ENCODE peak calls at places on chromosomes 1 and 21, in four cellular contexts. G, D, O and E are unnamed samples.

GRCh38 chr21:35352066-35352770 is 303.1 kb upstream of the RUNX1 start:
- DNase-seq in O (no peak), D (no peak), G (no peak), E (no peak)

GRCh38 chr1:101653482-101653946 is 343.2 kb downstream of the OLFM3 start:
- DNase-seq in D (no peak), G (no peak), O (no peak), E (no peak)

GRCh38 chr1:57067863-57068262 is 102.0 kb upstream of the C8B start:
- DNase-seq in G (no peak), O (no peak), D (no peak), E (no peak)

GRCh38 chr1:21059021-21059420 is 117.7 kb downstream of the EIF4G3 start:
- DNase-seq in G (no peak), O (no peak), D (no peak), E (no peak)

GRCh38 chr1:182357177-182357576 is 34.4 kb downstream of the GLUL start:
- DNase-seq in G (no peak), O (no peak), D (no peak), E (no peak)

GRCh38 chr1:86205741-86206140 is 49.2 kb upstream of the COL24A1 start:
- DNase-seq in O (no peak), G (no peak), D (no peak), E (no peak)

GRCh38 chr1:201702936-201703335 is 126.0 kb upstream of the IPO9 start:
- DNase-seq in O (peak; percentile 39), G (no peak), D (no peak), E (no peak)

GRCh38 chr1:207499573-207499972 is 3.6 kb downstream of the CR1 start:
- DNase-seq in D (peak; percentile 64), O (peak; percentile 78), G (peak; percentile 42), E (no peak)

GRCh38 chr1:208243851-208244583 is at the start of gene PLXNA2:
- DNase-seq in G (peak; percentile 52), O (peak; percentile 46), D (no peak), E (peak; percentile 42)

GRCh38 chr1:41629571-41629970 is 145.1 kb upstream of the EDN2 start:
- DNase-seq in G (no peak), O (no peak), D (no peak), E (no peak)

GRCh38 chr1:205350626-205351235 is 6.0 kb downstream of the KLHDC8A start:
- DNase-seq in G (no peak), O (no peak), D (no peak), E (no peak)

GRCh38 chr1:244918422-244919319 is 54.3 kb upstream of the HNRNPU start:
- DNase-seq in D (no peak), O (peak; percentile 85), G (peak; percentile 61), E (peak; percentile 47)

GRCh38 chr1:17250601-17251000 is 1.7 kb downstream of the PADI3 start:
- DNase-seq in D (no peak), O (no peak), G (peak; percentile 44), E (no peak)

GRCh38 chr1:106753069-106753468 is 303.4 kb upstream of the PRMT6 start:
- DNase-seq in D (no peak), G (no peak), O (no peak), E (no peak)

GRCh38 chr1:199774433-199775089 is 252.9 kb upstream of the NR5A2 start:
- DNase-seq in D (no peak), O (no peak), G (no peak), E (no peak)

GRCh38 chr21:44477712-44478111 is 22.4 kb downstream of the LRRC3 start:
- DNase-seq in G (no peak), D (no peak), O (no peak), E (no peak)

GRCh38 chr1:161730050-161730564 is 8.8 kb downstream of the FCRLB start:
- DNase-seq in D (no peak), O (peak; percentile 50), G (no peak), E (no peak)

GRCh38 chr1:50424045-50424939 is 1.0 kb upstream of the DMRTA2 start:
- DNase-seq in D (no peak), O (no peak), G (no peak), E (no peak)

GRCh38 chr1:159054427-159054826 is 22.1 kb downstream of the AIM2 start:
- DNase-seq in G (no peak), O (no peak), D (no peak), E (no peak)

GRCh38 chr1:165129568-165130164 is 226.8 kb downstream of the LMX1A start:
- DNase-seq in O (peak; percentile 56), G (no peak), D (no peak), E (peak; percentile 18)
- TF ChIP-seq SPI1 in O (no peak), G (no peak), D (no peak), E (no peak)

GRCh38 chr1:219790834-219791615 is 137.3 kb downstream of the SLC30A10 start:
- DNase-seq in D (no peak), G (no peak), O (no peak), E (no peak)

GRCh38 chr1:219791766-219792165 is 136.6 kb downstream of the SLC30A10 start:
- DNase-seq in D (no peak), G (no peak), O (no peak), E (no peak)

GRCh38 chr1:219794085-219794743 is 134.1 kb downstream of the SLC30A10 start:
- DNase-seq in O (no peak), G (no peak), D (peak; percentile 7), E (no peak)

GRCh38 chr1:219788700-219789099 is 139.7 kb downstream of the SLC30A10 start:
- DNase-seq in D (no peak), O (no peak), G (no peak), E (no peak)

DNA sequence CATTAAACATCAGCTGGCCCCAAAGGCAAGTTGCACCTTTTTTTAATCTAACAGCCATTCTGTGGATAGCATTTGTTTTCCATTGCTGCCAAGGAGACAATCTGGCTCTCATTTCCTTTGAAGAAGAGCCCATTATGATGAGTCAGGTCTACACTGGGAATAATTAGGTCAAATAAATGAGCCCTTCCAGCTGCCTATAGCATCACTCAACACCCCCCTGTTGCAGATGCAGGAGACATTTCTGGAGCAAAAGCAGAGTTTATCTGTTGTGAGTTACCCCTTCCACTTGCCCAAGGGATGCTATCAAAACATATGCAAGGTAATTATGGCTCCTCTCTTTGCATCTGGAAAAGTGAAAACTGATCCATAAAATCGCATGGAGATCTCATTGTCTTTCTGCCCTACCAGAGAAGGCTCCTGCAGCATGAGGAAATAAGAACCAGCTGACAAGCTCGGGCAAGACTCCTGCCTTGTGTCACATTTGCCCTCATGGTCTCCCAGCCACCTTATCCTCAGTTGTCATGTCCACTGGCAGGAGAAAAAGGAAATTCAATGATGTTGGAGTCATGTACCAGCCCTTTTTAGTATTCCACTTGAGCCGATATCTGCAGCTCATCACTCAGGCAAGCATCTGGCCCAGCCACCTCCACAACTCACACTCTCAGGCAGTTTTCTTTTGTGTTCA is 135.9 kb downstream of the SLC30A10 start:
- DNase-seq in D (no peak), O (no peak), G (no peak), E (no peak)
- TF ChIP-seq SPI1 in D (no peak), O (no peak), G (no peak), E (no peak)

DNA sequence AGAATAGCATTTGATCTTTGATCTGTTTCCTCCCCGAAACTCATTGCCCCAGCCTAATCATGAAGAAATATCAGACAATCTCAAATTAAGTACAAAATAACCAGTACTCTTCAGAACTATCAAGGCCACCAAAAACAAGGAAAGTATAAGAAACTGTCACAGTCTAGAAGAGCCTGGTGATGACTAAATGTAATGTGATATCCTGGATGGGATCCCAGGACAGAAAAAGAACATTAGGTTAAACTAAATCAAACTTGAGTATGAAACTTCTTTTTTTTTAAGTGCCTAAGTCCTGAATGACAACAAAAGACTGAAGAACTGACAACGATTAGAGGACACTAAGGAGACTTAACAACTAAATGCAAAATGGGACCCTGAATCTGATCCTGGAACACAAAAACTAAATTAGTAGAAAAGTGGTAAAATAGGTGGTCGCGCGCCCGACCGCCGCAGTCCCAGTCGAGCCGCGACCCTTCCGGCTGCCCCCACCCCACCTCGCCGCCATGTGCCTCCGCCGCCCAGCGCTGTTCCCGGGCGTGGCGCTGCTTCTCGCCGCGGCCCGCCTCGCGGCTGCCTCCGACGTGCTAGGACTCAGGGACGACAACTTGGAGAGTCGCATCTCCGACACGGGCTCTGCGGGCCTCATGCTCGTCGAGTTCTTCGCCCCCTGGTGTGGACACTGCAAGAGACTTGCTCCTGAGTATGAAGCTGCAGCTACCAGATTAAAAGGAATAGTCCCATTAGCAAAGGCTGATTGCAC is 5.5 kb upstream of the PRKAB2 start:
- DNase-seq in O (no peak), G (no peak), D (no peak), E (no peak)
- TF ChIP-seq SPI1 in O (no peak), G (no peak), D (no peak), E (no peak)

GRCh38 chr1:188620236-188620635 is 1791.5 kb downstream of the PLA2G4A start:
- DNase-seq in D (no peak), O (no peak), G (no peak), E (no peak)

GRCh38 chr1:188611432-188611831 is 1782.7 kb downstream of the PLA2G4A start:
- DNase-seq in D (no peak), G (no peak), O (no peak), E (no peak)

DNA sequence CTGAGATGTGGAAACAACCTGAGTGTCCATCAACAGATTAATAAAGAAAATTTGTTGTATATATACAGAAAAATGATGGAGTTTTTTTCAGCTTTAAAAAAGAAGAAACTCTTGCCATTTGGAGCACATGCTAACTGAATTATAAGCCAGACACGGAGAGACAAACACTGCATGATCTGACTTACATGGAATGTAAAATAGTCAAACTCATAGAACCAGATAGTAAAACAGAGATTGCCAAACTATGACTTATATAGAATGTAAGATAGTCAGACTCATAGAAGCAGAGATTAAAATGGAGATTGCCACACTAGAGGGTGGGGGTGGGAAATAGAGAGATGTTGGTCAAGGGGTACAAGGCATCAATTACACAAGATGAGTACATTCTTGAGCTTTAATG is 1786.6 kb downstream of the PLA2G4A start:
- DNase-seq in G (no peak), O (no peak), D (no peak), E (no peak)
- TF ChIP-seq SPI1 in G (no peak), O (no peak), D (no peak), E (no peak)

GRCh38 chr1:22754824-22755223 is 44.2 kb downstream of the EPHB2 start:
- DNase-seq in O (no peak), D (no peak), G (no peak), E (no peak)

GRCh38 chr1:22755641-22756040 is 45.0 kb downstream of the EPHB2 start:
- DNase-seq in O (no peak), D (no peak), G (no peak), E (no peak)

GRCh38 chr1:22752339-22752738 is 41.7 kb downstream of the EPHB2 start:
- DNase-seq in D (no peak), G (no peak), O (no peak), E (no peak)

GRCh38 chr1:22753396-22754083 is 42.9 kb downstream of the EPHB2 start:
- DNase-seq in D (no peak), O (no peak), G (no peak), E (no peak)

DNA sequence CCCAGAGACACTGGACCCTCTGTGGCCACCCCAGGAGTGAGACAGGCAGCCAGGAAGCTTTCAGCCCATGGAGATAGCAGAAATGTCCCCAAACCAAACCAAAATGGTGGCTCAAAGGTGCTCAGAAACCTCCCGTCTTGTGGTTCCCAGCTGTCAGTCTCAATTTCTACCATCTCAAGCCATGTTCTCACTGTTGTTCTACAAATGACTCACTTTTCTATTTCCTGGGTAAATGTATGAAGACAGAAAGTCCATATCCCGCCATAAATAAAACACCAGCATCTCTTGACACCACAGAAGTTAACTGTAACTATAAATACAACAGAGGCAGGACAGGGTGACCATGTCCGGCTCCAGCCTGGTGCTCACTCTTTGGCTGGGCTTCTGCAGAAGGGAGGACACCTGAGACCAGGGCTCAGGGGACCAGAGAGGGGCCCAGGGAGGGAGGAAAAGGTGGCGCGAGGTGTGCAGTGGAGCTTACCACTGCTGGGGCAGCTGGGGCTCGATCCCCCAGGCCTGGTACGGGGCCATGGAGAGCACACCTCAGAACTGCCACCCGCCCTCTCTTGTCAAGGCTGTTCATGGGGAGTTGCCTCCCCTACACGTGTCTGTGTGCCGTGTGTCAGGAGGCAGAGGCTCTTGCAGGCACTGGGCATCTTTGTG is 43.6 kb downstream of the EPHB2 start:
- DNase-seq in G (no peak), D (peak; percentile 58), O (no peak), E (peak; percentile 59)
- TF ChIP-seq SPI1 in G (no peak), D (no peak), O (no peak), E (no peak)

GRCh38 chr1:89363638-89364536 is at the start of gene GBP6:
- DNase-seq in D (no peak), O (no peak), G (no peak), E (no peak)
- TF ChIP-seq SPI1 in D (no peak), O (no peak), G (no peak), E (no peak)